ENCODE peak calls at places on chromosome 21, in four cellular contexts. I, U, Z and K are unnamed samples.
A peak's percentile ranks its signal among the peaks of the same experiment; 100 is the strongest.

GRCh38 chr21:40672602-40673001 is 174.4 kb downstream of the DSCAM start:
- DNase-seq in I (no peak), U (no peak), Z (no peak), K (no peak)

GRCh38 chr21:20570824-20571232 is 427.4 kb upstream of the NCAM2 start:
- DNase-seq in I (peak; percentile 57), U (no peak), Z (peak; percentile 23), K (no peak)

GRCh38 chr21:44677881-44678280 is 4.1 kb downstream of the KRTAP12-1 start:
- DNase-seq in I (no peak), U (no peak), Z (no peak), K (no peak)

GRCh38 chr21:28975401-28975800 is 17.3 kb downstream of the LTN1 start:
- DNase-seq in I (no peak), U (no peak), Z (no peak), K (peak; percentile 45)

GRCh38 chr21:41869771-41870170 is 9.4 kb downstream of the PRDM15 start:
- DNase-seq in I (no peak), U (no peak), Z (no peak), K (no peak)

GRCh38 chr21:25857308-25858099 is 122.7 kb downstream of the GABPA start:
- DNase-seq in I (no peak), U (no peak), Z (no peak), K (no peak)

GRCh38 chr21:36135391-36136094 is 664 bp downstream of the CBR3 start:
- DNase-seq in I (peak; percentile 61), U (no peak), Z (peak; percentile 25), K (peak; percentile 83)

GRCh38 chr21:24290151-24290833 is 1317.0 kb downstream of the MRPL39 start:
- DNase-seq in I (no peak), U (no peak), Z (no peak), K (no peak)

GRCh38 chr21:15430023-15430422 is 299.8 kb upstream of the USP25 start:
- DNase-seq in I (no peak), U (no peak), Z (no peak), K (no peak)

GRCh38 chr21:41692216-41692615 is 74.6 kb downstream of the RIPK4 start:
- DNase-seq in I (no peak), U (no peak), Z (no peak), K (no peak)

GRCh38 chr21:31558839-31559367 is 100.6 kb upstream of the SOD1 start:
- DNase-seq in I (peak; percentile 94), U (peak; percentile 54), Z (no peak), K (peak; percentile 76)

GRCh38 chr21:17537299-17537698 is 24.5 kb downstream of the CXADR start:
- DNase-seq in I (no peak), U (no peak), Z (no peak), K (no peak)

GRCh38 chr21:26127918-26128317 is 42.7 kb downstream of the APP start:
- DNase-seq in I (no peak), U (no peak), Z (no peak), K (peak; percentile 69)

GRCh38 chr21:42307106-42307505 is 8.1 kb downstream of the TFF3 start:
- DNase-seq in I (no peak), U (no peak), Z (no peak), K (no peak)

GRCh38 chr21:21146587-21147373 is 148.6 kb downstream of the NCAM2 start:
- DNase-seq in I (no peak), U (no peak), Z (peak; percentile 27), K (no peak)

DNA sequence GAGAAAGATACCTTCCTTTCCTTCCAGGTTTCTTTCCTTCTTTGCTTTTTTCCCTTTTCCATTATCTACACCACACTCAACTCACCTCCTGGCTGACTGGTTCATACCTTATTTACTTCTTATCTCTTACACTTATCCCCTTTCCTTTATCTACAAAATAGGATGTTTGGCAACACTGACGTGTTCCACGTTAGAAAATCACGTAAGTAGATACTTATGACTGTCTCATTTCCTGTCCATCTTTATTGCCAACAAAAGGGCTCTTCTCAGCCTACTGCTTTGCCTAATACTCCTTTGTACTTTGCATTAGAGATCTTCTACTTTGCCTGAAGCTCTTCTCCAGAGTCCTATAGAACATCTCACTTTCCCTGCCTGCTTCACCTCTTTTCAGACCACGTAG is 25.1 kb downstream of the SYNJ1 start:
- DNase-seq in I (no peak), U (no peak), Z (no peak), K (peak; percentile 89)
- TF ChIP-seq CHD1 in I (no peak), U (no peak), Z (no peak), K (no peak)

GRCh38 chr21:27269646-27270045 is 302.8 kb upstream of the ADAMTS5 start:
- DNase-seq in I (no peak), U (no peak), Z (no peak), K (peak; percentile 97)

GRCh38 chr21:27277122-27277521 is 310.2 kb upstream of the ADAMTS5 start:
- DNase-seq in I (no peak), U (no peak), Z (no peak), K (peak; percentile 76)

DNA sequence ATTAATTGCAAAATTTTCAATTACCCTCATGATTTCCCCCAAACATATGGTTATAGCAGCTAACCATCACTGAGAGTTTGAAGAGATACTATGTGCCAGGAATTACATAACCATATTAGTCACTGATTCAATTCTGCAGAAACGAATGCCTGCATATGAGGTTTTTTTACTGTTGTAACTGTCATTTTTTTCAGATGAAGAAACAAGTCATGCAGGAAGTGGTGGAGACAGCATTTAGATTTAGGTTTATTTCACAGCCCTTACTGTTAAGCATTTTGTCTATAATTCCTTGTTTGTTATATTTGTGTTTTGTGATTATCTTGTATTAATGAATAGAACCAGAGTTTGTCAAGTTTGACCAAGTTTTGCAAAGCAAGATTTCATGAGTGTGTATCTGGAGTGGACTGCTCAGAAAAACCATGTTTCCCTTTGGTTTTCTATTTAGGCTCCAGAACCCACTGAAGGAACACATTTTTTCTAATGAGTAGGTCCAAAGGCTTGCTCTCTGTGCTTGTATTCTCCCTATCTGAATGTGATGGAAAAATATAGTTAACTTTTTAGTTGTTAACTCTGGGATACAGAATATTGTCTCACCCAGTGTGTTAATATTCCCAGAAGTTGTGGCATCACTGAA is 308.5 kb upstream of the ADAMTS5 start:
- DNase-seq in I (no peak), U (no peak), Z (no peak), K (peak; percentile 88)
- TF ChIP-seq CHD1 in I (no peak), U (no peak), Z (no peak), K (no peak)

GRCh38 chr21:45979651-45980050 is 1.9 kb upstream of the COL6A1 start:
- DNase-seq in I (no peak), U (no peak), Z (no peak), K (no peak)
- TF ChIP-seq CHD1 in I (no peak), U (no peak), Z (no peak), K (no peak)

GRCh38 chr21:39096754-39097153 is 86.5 kb downstream of the PSMG1 start:
- DNase-seq in I (peak; percentile 73), U (no peak), Z (no peak), K (no peak)

GRCh38 chr21:39095681-39096080 is 87.6 kb downstream of the PSMG1 start:
- DNase-seq in I (no peak), U (no peak), Z (no peak), K (no peak)

GRCh38 chr21:39094087-39094785 is 89.0 kb downstream of the PSMG1 start:
- DNase-seq in I (no peak), U (no peak), Z (no peak), K (no peak)

GRCh38 chr21:39093526-39093925 is 89.7 kb downstream of the PSMG1 start:
- DNase-seq in I (no peak), U (no peak), Z (no peak), K (no peak)

GRCh38 chr21:39094847-39095525 is 88.3 kb downstream of the PSMG1 start:
- DNase-seq in I (no peak), U (no peak), Z (peak; percentile 33), K (peak; percentile 93)
- TF ChIP-seq CHD1 in I (no peak), U (no peak), Z (no peak), K (no peak)